ENCODE peak calls at places on chromosome 1, in seven cellular contexts. D is SK-N-SH, I is anterior cingulate cortex, Z is kidney tubule cell, L is NCI-H1105, N is ELF-1, A is substantia nigra. Q is an unnamed sample.
A peak's percentile ranks its signal among the peaks of the same experiment; 100 is the strongest.

GRCh38 chr1:174743654-174744561 is 255.8 kb upstream of the CACYBP start:
- DNase-seq in L (peak; percentile 45), I (no peak), A (no peak), Z (peak; percentile 49), D (peak; percentile 31), N (no peak), Q (peak; percentile 25)

GRCh38 chr1:32454726-32455125 is 10.1 kb upstream of the ZBTB8B start:
- DNase-seq in L (peak; percentile 85), N (no peak), A (peak; percentile 4), Z (peak; percentile 44), I (no peak), D (peak; percentile 35), Q (no peak)

GRCh38 chr1:207863893-207864535 is 46.9 kb downstream of the CD34 start:
- DNase-seq in D (no peak), A (no peak), Z (no peak), N (no peak), I (no peak), L (no peak), Q (no peak)

GRCh38 chr1:209363112-209363511 is 220.4 kb upstream of the CAMK1G start:
- DNase-seq in Z (peak; percentile 44), I (no peak), D (no peak), L (no peak), A (no peak), N (peak; percentile 53), Q (no peak)

GRCh38 chr1:212946872-212947271 is 3.5 kb upstream of the VASH2 start:
- DNase-seq in N (no peak), I (no peak), Z (no peak), A (no peak), D (no peak), L (no peak), Q (no peak)

GRCh38 chr1:204258213-204259115 is 44.7 kb upstream of the GOLT1A start:
- DNase-seq in A (peak; percentile 69), N (peak; percentile 84), Z (peak; percentile 63), I (peak; percentile 57), L (peak; percentile 33), D (peak; percentile 88), Q (no peak)

GRCh38 chr1:176058686-176059085 is 148.4 kb downstream of the COP1 start:
- DNase-seq in Z (no peak), A (no peak), I (no peak), N (peak; percentile 42), D (peak; percentile 39), L (no peak), Q (no peak)

GRCh38 chr1:86636898-86637297 is 67.5 kb upstream of the SH3GLB1 start:
- DNase-seq in A (no peak), D (no peak), Z (no peak), L (no peak), N (no peak), I (no peak), Q (no peak)

GRCh38 chr1:55146781-55147180 is 68.4 kb downstream of the USP24 start:
- DNase-seq in L (no peak), N (no peak), Z (no peak), A (no peak), I (no peak), D (no peak), Q (no peak)

GRCh38 chr1:21672478-21673276 is 3.5 kb upstream of the RAP1GAP start:
- DNase-seq in D (no peak), A (no peak), N (no peak), Z (no peak), I (no peak), L (no peak), Q (no peak)

GRCh38 chr1:164518692-164519332 is 40.2 kb upstream of the PBX1 start:
- DNase-seq in L (no peak), I (no peak), A (peak; percentile 5), N (no peak), Z (no peak), D (no peak), Q (no peak)

GRCh38 chr1:95040032-95040525 is 32.7 kb downstream of the ALG14 start:
- DNase-seq in A (no peak), Z (peak; percentile 35), D (no peak), N (no peak), I (no peak), L (no peak), Q (no peak)

GRCh38 chr1:62508187-62508758 is 71.4 kb downstream of the USP1 start:
- DNase-seq in I (no peak), Z (peak; percentile 25), L (peak; percentile 42), A (no peak), N (no peak), D (peak; percentile 33), Q (peak; percentile 14)

GRCh38 chr1:68046885-68047658 is 3.4 kb downstream of the DIRAS3 start:
- DNase-seq in A (no peak), D (no peak), L (no peak), N (no peak), I (no peak), Z (no peak), Q (no peak)